ENCODE peak calls at places on chromosomes 1 and 21, in eight cellular contexts. K is A549; G is H9; P is substantia nigra; X is fibroblast of lung; D is CD8-positive, alpha-beta memory T cell; I is cardiac muscle cell; H is HCT116. S is an unnamed sample.

GRCh38 chr1:27137022-27137542 is 17.8 kb downstream of the SLC9A1 start:
- DNase-seq in K (no peak), G (peak; percentile 46), P (no peak), X (no peak), D (peak; percentile 80), I (no peak), H (no peak), S (no peak)

GRCh38 chr1:29112705-29113406 is 10.8 kb downstream of the TMEM200B start:
- DNase-seq in K (no peak), G (no peak), P (no peak), X (no peak), D (no peak), I (no peak), H (no peak), S (no peak)

GRCh38 chr1:178870944-178871343 is at the start of gene ANGPTL1:
- DNase-seq in K (no peak), G (no peak), P (no peak), X (peak; percentile 64), D (no peak), I (peak; percentile 63), H (no peak), S (no peak)

GRCh38 chr1:182069028-182069466 is 7.5 kb upstream of the ZNF648 start:
- DNase-seq in K (peak; percentile 60), G (peak; percentile 91), P (no peak), X (peak; percentile 5), D (no peak), I (peak; percentile 37), H (peak; percentile 18), S (peak; percentile 36)

GRCh38 chr1:78370779-78371482 is 119.8 kb upstream of the PTGFR start:
- DNase-seq in K (no peak), G (no peak), P (no peak), X (peak; percentile 75), D (no peak), I (peak; percentile 61), H (no peak), S (no peak)

GRCh38 chr1:206430031-206430983 is 40.0 kb upstream of the IKBKE start:
- DNase-seq in K (no peak), G (no peak), P (no peak), X (peak; percentile 91), D (no peak), I (peak; percentile 86), H (no peak), S (no peak)

GRCh38 chr1:203569490-203570318 is 56.9 kb upstream of the ATP2B4 start:
- DNase-seq in K (no peak), G (no peak), P (no peak), X (no peak), D (no peak), I (peak; percentile 24), H (no peak), S (no peak)

GRCh38 chr1:229087339-229087738 is 183.6 kb upstream of the RAB4A start:
- DNase-seq in K (no peak), G (no peak), P (no peak), X (no peak), D (no peak), I (no peak), H (no peak), S (no peak)

GRCh38 chr1:210883821-210884220 is 250.1 kb downstream of the KCNH1 start:
- DNase-seq in K (peak; percentile 31), G (no peak), P (no peak), X (no peak), D (no peak), I (no peak), H (no peak), S (no peak)

GRCh38 chr1:228198977-228199590 is 8.8 kb upstream of the OBSCN start:
- DNase-seq in K (peak; percentile 50), G (no peak), P (no peak), X (no peak), D (no peak), I (no peak), H (peak; percentile 13), S (no peak)

GRCh38 chr1:91683598-91683951 is 182.9 kb downstream of the CDC7 start:
- DNase-seq in K (no peak), G (peak; percentile 62), P (no peak), X (no peak), D (no peak), I (no peak), H (no peak), S (no peak)

GRCh38 chr21:37145635-37146111 is 72.6 kb downstream of the TTC3 start:
- DNase-seq in K (no peak), G (no peak), P (no peak), X (no peak), D (no peak), I (peak; percentile 18), H (peak; percentile 19), S (no peak)

GRCh38 chr1:228989992-228990827 is 254.9 kb downstream of the RHOU start:
- DNase-seq in K (no peak), G (no peak), P (peak; percentile 57), X (peak; percentile 69), D (no peak), I (peak; percentile 79), H (no peak), S (peak; percentile 41)

GRCh38 chr1:1435094-1435903 is at the start of gene VWA1:
- DNase-seq in K (peak; percentile 48), G (no peak), P (peak; percentile 43), X (peak; percentile 53), D (peak; percentile 65), I (peak; percentile 80), H (no peak), S (peak; percentile 46)

GRCh38 chr1:22953392-22954141 is 19.1 kb downstream of the LACTBL1 start:
- DNase-seq in K (no peak), G (peak; percentile 44), P (no peak), X (no peak), D (no peak), I (no peak), H (no peak), S (no peak)

GRCh38 chr1:204885790-204886189 is 15.1 kb downstream of the NFASC start:
- DNase-seq in K (no peak), G (no peak), P (no peak), X (no peak), D (no peak), I (peak; percentile 67), H (no peak), S (no peak)

GRCh38 chr1:43047135-43047534 is 88.5 kb upstream of the SLC2A1 start:
- DNase-seq in K (no peak), G (no peak), P (no peak), X (no peak), D (no peak), I (no peak), H (no peak), S (no peak)

GRCh38 chr21:15718709-15719108 is 11.1 kb upstream of the USP25 start:
- DNase-seq in K (no peak), G (no peak), P (no peak), X (no peak), D (no peak), I (no peak), H (no peak), S (no peak)

GRCh38 chr1:204258213-204259115 is 44.7 kb upstream of the GOLT1A start:
- DNase-seq in K (peak; percentile 74), G (peak; percentile 86), P (peak; percentile 25), X (peak; percentile 69), D (no peak), I (peak; percentile 70), H (peak; percentile 37), S (no peak)

GRCh38 chr1:109910963-109911798 is 532 bp downstream of the CSF1 start:
- DNase-seq in K (no peak), G (peak; percentile 40), P (no peak), X (no peak), D (peak; percentile 7), I (no peak), H (no peak), S (no peak)

GRCh38 chr1:41538741-41539415 is 54.4 kb upstream of the EDN2 start:
- DNase-seq in K (no peak), G (no peak), P (no peak), X (no peak), D (no peak), I (no peak), H (no peak), S (no peak)

DNA sequence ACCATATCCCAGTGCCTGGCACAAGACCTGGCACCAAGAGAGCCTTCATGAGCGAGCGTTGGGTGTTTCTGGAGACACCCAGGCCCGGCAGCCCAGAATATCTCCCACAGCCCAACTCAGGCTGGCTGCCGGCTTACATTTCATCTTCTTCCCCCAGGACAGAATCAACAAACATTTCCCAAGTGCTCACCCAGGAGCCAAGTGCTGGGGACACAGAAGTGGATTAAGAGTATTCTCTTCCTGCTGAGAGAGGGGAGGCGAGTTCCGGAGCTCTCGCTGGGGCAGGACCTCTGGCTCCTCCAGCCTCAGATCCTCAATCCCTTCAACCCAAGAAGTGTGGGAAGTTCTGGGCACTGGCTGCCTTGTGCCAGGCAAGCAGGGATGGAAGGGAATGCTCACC is 23.6 kb downstream of the IFFO2 start:
- DNase-seq in K (no peak), G (no peak), P (no peak), X (no peak), D (no peak), I (no peak), H (no peak), S (no peak)
- H3K27ac ChIP-seq in K (peak overlapping the region; percentile 57), G (no peak overlapping the region), P (no peak overlapping the region), X (no peak overlapping the region), D (no peak overlapping the region), I (no peak overlapping the region), H (no peak overlapping the region), S (no peak overlapping the region)

DNA sequence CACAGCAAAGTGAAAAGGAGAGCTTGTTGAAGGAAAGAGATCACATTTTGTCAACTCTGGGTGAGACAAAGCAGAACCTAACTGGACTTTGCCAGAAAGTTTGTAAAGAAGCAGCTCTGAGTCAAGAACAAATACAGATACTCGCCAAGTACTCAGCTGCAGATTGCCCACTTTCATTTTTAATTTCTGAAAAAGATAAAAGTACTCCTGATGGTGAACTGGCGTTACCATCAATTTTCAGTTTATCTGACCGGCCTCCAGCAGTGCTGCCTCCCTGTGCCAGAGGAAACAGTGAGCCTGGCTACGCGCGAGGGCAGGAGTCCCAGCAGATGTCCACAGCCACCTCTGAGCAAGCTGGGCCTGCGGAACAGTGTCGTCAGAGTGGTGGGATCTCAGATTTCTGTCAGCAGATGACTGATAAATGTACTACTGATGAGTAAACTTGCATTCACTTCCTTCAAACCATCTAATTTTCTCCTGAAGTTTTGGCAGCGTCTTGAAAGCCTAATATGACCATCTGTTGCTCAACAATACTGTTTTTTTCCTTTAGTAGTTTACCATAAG is 43.8 kb downstream of the BACH1 start:
- DNase-seq in K (peak; percentile 11), G (no peak), P (no peak), X (peak; percentile 99), D (no peak), I (peak; percentile 91), H (no peak), S (no peak)
- H3K27ac ChIP-seq in K (peak overlapping the region; percentile 57), G (no peak overlapping the region), P (no peak overlapping the region), X (peak overlapping the region; percentile 95), D (no peak overlapping the region), I (peak overlapping the region; percentile 58), H (no peak overlapping the region), S (no peak overlapping the region)

DNA sequence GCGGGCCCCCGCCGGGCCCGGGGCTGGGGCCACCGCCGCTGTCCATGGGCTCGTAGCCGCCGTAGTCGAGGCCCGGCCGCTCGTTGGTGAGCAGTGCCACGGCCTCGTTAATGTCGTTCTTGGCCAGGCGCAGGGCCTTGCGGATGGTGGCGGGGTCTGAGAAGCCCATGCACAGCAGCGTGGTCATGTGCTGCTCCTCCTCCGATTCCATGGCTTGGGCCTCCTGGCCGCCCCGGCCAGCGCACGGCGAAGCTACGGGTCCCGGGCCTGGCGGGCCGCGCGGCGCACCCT is 316 bp downstream of the USP24 start:
- DNase-seq in K (peak; percentile 40), G (peak; percentile 58), P (peak; percentile 46), X (peak; percentile 53), D (no peak), I (peak; percentile 53), H (no peak), S (peak; percentile 34)
- H3K27ac ChIP-seq in K (peak overlapping the region; percentile 99), G (peak overlapping the region; percentile 9), P (peak overlapping the region; percentile 91), X (peak overlapping the region; percentile 80), D (peak overlapping the region; percentile 81), I (peak overlapping the region; percentile 98), H (peak overlapping the region; percentile 90), S (peak overlapping the region; percentile 94)

GRCh38 chr1:50553921-50554320 is 130.7 kb upstream of the DMRTA2 start:
- DNase-seq in K (no peak), G (no peak), P (no peak), X (no peak), D (no peak), I (no peak), H (no peak), S (no peak)
- H3K27ac ChIP-seq in K (no peak overlapping the region), G (no peak overlapping the region), P (no peak overlapping the region), X (no peak overlapping the region), D (no peak overlapping the region), I (no peak overlapping the region), H (no peak overlapping the region), S (no peak overlapping the region)